ENCODE peak calls at places on chromosomes 3 and 15, in ten cellular contexts. One of them, this sample, is unnamed.

GRCh38 chr3:195257454-195258448 is 13.2 kb downstream of the XXYLT1 start:
- DNase-seq in stomach: no peak
- DNase-seq in activated CD4-positive, alpha-beta T cell treated with anti-CD3 and anti-CD28 coated beads, Interleukin-2, amount 50 U/mL, for 4 hours: no peak
- DNase-seq in AG04450: no peak
- DNase-seq in renal cortical epithelial cell: no peak
- DNase-seq in HFFc6: no peak
- DNase-seq in stimulated activated CD4-positive, alpha-beta T cell treated with anti-CD3 and anti-CD28 coated beads, Interleukin-4, amount 100 ng/mL, for 4 hours: no peak
- DNase-seq in GM18507: no peak
- DNase-seq in effector CD4-positive, alpha-beta T cell: no peak
- DNase-seq in naive thymus-derived CD4-positive, alpha-beta T cell: no peak
- DNase-seq in this sample: no peak

GRCh38 chr3:155859859-155860258 is 5.6 kb upstream of the SLC33A1 start:
- DNase-seq in stomach: no peak
- DNase-seq in activated CD4-positive, alpha-beta T cell treated with anti-CD3 and anti-CD28 coated beads, Interleukin-2, amount 50 U/mL, for 4 hours: no peak
- DNase-seq in AG04450: no peak
- DNase-seq in renal cortical epithelial cell: peak
- DNase-seq in HFFc6: peak
- DNase-seq in stimulated activated CD4-positive, alpha-beta T cell treated with anti-CD3 and anti-CD28 coated beads, Interleukin-4, amount 100 ng/mL, for 4 hours: no peak
- DNase-seq in GM18507: no peak
- DNase-seq in effector CD4-positive, alpha-beta T cell: no peak
- DNase-seq in naive thymus-derived CD4-positive, alpha-beta T cell: no peak
- DNase-seq in this sample: no peak

GRCh38 chr3:72018339-72018984 is 233.5 kb upstream of the PROK2 start:
- DNase-seq in stomach: no peak
- DNase-seq in activated CD4-positive, alpha-beta T cell treated with anti-CD3 and anti-CD28 coated beads, Interleukin-2, amount 50 U/mL, for 4 hours: no peak
- DNase-seq in AG04450: no peak
- DNase-seq in renal cortical epithelial cell: no peak
- DNase-seq in HFFc6: no peak
- DNase-seq in stimulated activated CD4-positive, alpha-beta T cell treated with anti-CD3 and anti-CD28 coated beads, Interleukin-4, amount 100 ng/mL, for 4 hours: no peak
- DNase-seq in GM18507: no peak
- DNase-seq in effector CD4-positive, alpha-beta T cell: no peak
- DNase-seq in naive thymus-derived CD4-positive, alpha-beta T cell: no peak
- DNase-seq in this sample: no peak

GRCh38 chr3:167602041-167602440 is 51.7 kb downstream of the WDR49 start:
- DNase-seq in stomach: no peak
- DNase-seq in activated CD4-positive, alpha-beta T cell treated with anti-CD3 and anti-CD28 coated beads, Interleukin-2, amount 50 U/mL, for 4 hours: no peak
- DNase-seq in AG04450: no peak
- DNase-seq in renal cortical epithelial cell: no peak
- DNase-seq in HFFc6: no peak
- DNase-seq in stimulated activated CD4-positive, alpha-beta T cell treated with anti-CD3 and anti-CD28 coated beads, Interleukin-4, amount 100 ng/mL, for 4 hours: no peak
- DNase-seq in GM18507: no peak
- DNase-seq in effector CD4-positive, alpha-beta T cell: no peak
- DNase-seq in naive thymus-derived CD4-positive, alpha-beta T cell: no peak
- DNase-seq in this sample: no peak

GRCh38 chr3:134753999-134754742 is 40.9 kb upstream of the EPHB1 start:
- DNase-seq in stomach: no peak
- DNase-seq in activated CD4-positive, alpha-beta T cell treated with anti-CD3 and anti-CD28 coated beads, Interleukin-2, amount 50 U/mL, for 4 hours: no peak
- DNase-seq in AG04450: no peak
- DNase-seq in renal cortical epithelial cell: no peak
- DNase-seq in HFFc6: no peak
- DNase-seq in stimulated activated CD4-positive, alpha-beta T cell treated with anti-CD3 and anti-CD28 coated beads, Interleukin-4, amount 100 ng/mL, for 4 hours: no peak
- DNase-seq in GM18507: no peak
- DNase-seq in effector CD4-positive, alpha-beta T cell: no peak
- DNase-seq in naive thymus-derived CD4-positive, alpha-beta T cell: no peak
- DNase-seq in this sample: no peak

GRCh38 chr3:194006102-194006501 is 129.8 kb upstream of the HES1 start:
- DNase-seq in stomach: no peak
- DNase-seq in activated CD4-positive, alpha-beta T cell treated with anti-CD3 and anti-CD28 coated beads, Interleukin-2, amount 50 U/mL, for 4 hours: no peak
- DNase-seq in AG04450: no peak
- DNase-seq in renal cortical epithelial cell: no peak
- DNase-seq in HFFc6: no peak
- DNase-seq in stimulated activated CD4-positive, alpha-beta T cell treated with anti-CD3 and anti-CD28 coated beads, Interleukin-4, amount 100 ng/mL, for 4 hours: no peak
- DNase-seq in GM18507: no peak
- DNase-seq in effector CD4-positive, alpha-beta T cell: no peak
- DNase-seq in naive thymus-derived CD4-positive, alpha-beta T cell: no peak
- DNase-seq in this sample: no peak

GRCh38 chr3:172159962-172160538 is 120.7 kb downstream of the FNDC3B start:
- DNase-seq in stomach: no peak
- DNase-seq in activated CD4-positive, alpha-beta T cell treated with anti-CD3 and anti-CD28 coated beads, Interleukin-2, amount 50 U/mL, for 4 hours: no peak
- DNase-seq in AG04450: no peak
- DNase-seq in renal cortical epithelial cell: peak
- DNase-seq in HFFc6: no peak
- DNase-seq in stimulated activated CD4-positive, alpha-beta T cell treated with anti-CD3 and anti-CD28 coated beads, Interleukin-4, amount 100 ng/mL, for 4 hours: no peak
- DNase-seq in GM18507: no peak
- DNase-seq in effector CD4-positive, alpha-beta T cell: no peak
- DNase-seq in naive thymus-derived CD4-positive, alpha-beta T cell: no peak
- DNase-seq in this sample: no peak

GRCh38 chr3:69201658-69202057 is 79.3 kb upstream of the LMOD3 start:
- DNase-seq in stomach: peak
- DNase-seq in activated CD4-positive, alpha-beta T cell treated with anti-CD3 and anti-CD28 coated beads, Interleukin-2, amount 50 U/mL, for 4 hours: no peak
- DNase-seq in AG04450: no peak
- DNase-seq in renal cortical epithelial cell: no peak
- DNase-seq in HFFc6: no peak
- DNase-seq in stimulated activated CD4-positive, alpha-beta T cell treated with anti-CD3 and anti-CD28 coated beads, Interleukin-4, amount 100 ng/mL, for 4 hours: no peak
- DNase-seq in GM18507: no peak
- DNase-seq in effector CD4-positive, alpha-beta T cell: no peak
- DNase-seq in naive thymus-derived CD4-positive, alpha-beta T cell: no peak
- DNase-seq in this sample: peak

GRCh38 chr3:152559246-152559645 is 275.7 kb upstream of the P2RY1 start:
- DNase-seq in stomach: no peak
- DNase-seq in activated CD4-positive, alpha-beta T cell treated with anti-CD3 and anti-CD28 coated beads, Interleukin-2, amount 50 U/mL, for 4 hours: no peak
- DNase-seq in AG04450: no peak
- DNase-seq in renal cortical epithelial cell: no peak
- DNase-seq in HFFc6: no peak
- DNase-seq in stimulated activated CD4-positive, alpha-beta T cell treated with anti-CD3 and anti-CD28 coated beads, Interleukin-4, amount 100 ng/mL, for 4 hours: no peak
- DNase-seq in GM18507: no peak
- DNase-seq in effector CD4-positive, alpha-beta T cell: no peak
- DNase-seq in naive thymus-derived CD4-positive, alpha-beta T cell: no peak
- DNase-seq in this sample: no peak

GRCh38 chr3:125145751-125146475 is 66.6 kb downstream of the SLC12A8 start:
- DNase-seq in stomach: no peak
- DNase-seq in activated CD4-positive, alpha-beta T cell treated with anti-CD3 and anti-CD28 coated beads, Interleukin-2, amount 50 U/mL, for 4 hours: no peak
- DNase-seq in AG04450: no peak
- DNase-seq in renal cortical epithelial cell: no peak
- DNase-seq in HFFc6: no peak
- DNase-seq in stimulated activated CD4-positive, alpha-beta T cell treated with anti-CD3 and anti-CD28 coated beads, Interleukin-4, amount 100 ng/mL, for 4 hours: no peak
- DNase-seq in GM18507: no peak
- DNase-seq in effector CD4-positive, alpha-beta T cell: no peak
- DNase-seq in naive thymus-derived CD4-positive, alpha-beta T cell: no peak
- DNase-seq in this sample: no peak

GRCh38 chr15:92886815-92887214 is 13.3 kb upstream of the CHD2 start:
- DNase-seq in stomach: no peak
- DNase-seq in activated CD4-positive, alpha-beta T cell treated with anti-CD3 and anti-CD28 coated beads, Interleukin-2, amount 50 U/mL, for 4 hours: no peak
- DNase-seq in AG04450: no peak
- DNase-seq in renal cortical epithelial cell: no peak
- DNase-seq in HFFc6: no peak
- DNase-seq in stimulated activated CD4-positive, alpha-beta T cell treated with anti-CD3 and anti-CD28 coated beads, Interleukin-4, amount 100 ng/mL, for 4 hours: no peak
- DNase-seq in GM18507: no peak
- DNase-seq in effector CD4-positive, alpha-beta T cell: no peak
- DNase-seq in naive thymus-derived CD4-positive, alpha-beta T cell: no peak
- DNase-seq in this sample: no peak

GRCh38 chr3:136546718-136547117 is 205.5 kb downstream of the STAG1 start:
- DNase-seq in stomach: no peak
- DNase-seq in activated CD4-positive, alpha-beta T cell treated with anti-CD3 and anti-CD28 coated beads, Interleukin-2, amount 50 U/mL, for 4 hours: no peak
- DNase-seq in AG04450: no peak
- DNase-seq in renal cortical epithelial cell: peak
- DNase-seq in HFFc6: no peak
- DNase-seq in stimulated activated CD4-positive, alpha-beta T cell treated with anti-CD3 and anti-CD28 coated beads, Interleukin-4, amount 100 ng/mL, for 4 hours: no peak
- DNase-seq in GM18507: no peak
- DNase-seq in effector CD4-positive, alpha-beta T cell: no peak
- DNase-seq in naive thymus-derived CD4-positive, alpha-beta T cell: no peak
- DNase-seq in this sample: no peak

GRCh38 chr3:89212614-89213013 is 105.2 kb downstream of the EPHA3 start:
- DNase-seq in stomach: no peak
- DNase-seq in activated CD4-positive, alpha-beta T cell treated with anti-CD3 and anti-CD28 coated beads, Interleukin-2, amount 50 U/mL, for 4 hours: no peak
- DNase-seq in AG04450: no peak
- DNase-seq in renal cortical epithelial cell: no peak
- DNase-seq in HFFc6: no peak
- DNase-seq in stimulated activated CD4-positive, alpha-beta T cell treated with anti-CD3 and anti-CD28 coated beads, Interleukin-4, amount 100 ng/mL, for 4 hours: no peak
- DNase-seq in GM18507: no peak
- DNase-seq in effector CD4-positive, alpha-beta T cell: no peak
- DNase-seq in naive thymus-derived CD4-positive, alpha-beta T cell: no peak
- DNase-seq in this sample: no peak

GRCh38 chr3:123123716-123124616 is 57.1 kb downstream of the PDIA5 start:
- DNase-seq in stomach: no peak
- DNase-seq in activated CD4-positive, alpha-beta T cell treated with anti-CD3 and anti-CD28 coated beads, Interleukin-2, amount 50 U/mL, for 4 hours: no peak
- DNase-seq in AG04450: no peak
- DNase-seq in renal cortical epithelial cell: no peak
- DNase-seq in HFFc6: no peak
- DNase-seq in stimulated activated CD4-positive, alpha-beta T cell treated with anti-CD3 and anti-CD28 coated beads, Interleukin-4, amount 100 ng/mL, for 4 hours: no peak
- DNase-seq in GM18507: no peak
- DNase-seq in effector CD4-positive, alpha-beta T cell: no peak
- DNase-seq in naive thymus-derived CD4-positive, alpha-beta T cell: no peak
- DNase-seq in this sample: no peak

GRCh38 chr15:52144656-52145055 is 32.1 kb upstream of the BCL2L10 start:
- DNase-seq in stomach: no peak
- DNase-seq in activated CD4-positive, alpha-beta T cell treated with anti-CD3 and anti-CD28 coated beads, Interleukin-2, amount 50 U/mL, for 4 hours: no peak
- DNase-seq in AG04450: no peak
- DNase-seq in renal cortical epithelial cell: peak
- DNase-seq in HFFc6: peak
- DNase-seq in stimulated activated CD4-positive, alpha-beta T cell treated with anti-CD3 and anti-CD28 coated beads, Interleukin-4, amount 100 ng/mL, for 4 hours: no peak
- DNase-seq in GM18507: no peak
- DNase-seq in effector CD4-positive, alpha-beta T cell: no peak
- DNase-seq in naive thymus-derived CD4-positive, alpha-beta T cell: no peak
- DNase-seq in this sample: no peak

GRCh38 chr3:43960448-43960840 is 269.7 kb downstream of the ABHD5 start:
- DNase-seq in stomach: no peak
- DNase-seq in activated CD4-positive, alpha-beta T cell treated with anti-CD3 and anti-CD28 coated beads, Interleukin-2, amount 50 U/mL, for 4 hours: no peak
- DNase-seq in AG04450: no peak
- DNase-seq in renal cortical epithelial cell: no peak
- DNase-seq in HFFc6: no peak
- DNase-seq in stimulated activated CD4-positive, alpha-beta T cell treated with anti-CD3 and anti-CD28 coated beads, Interleukin-4, amount 100 ng/mL, for 4 hours: no peak
- DNase-seq in GM18507: no peak
- DNase-seq in effector CD4-positive, alpha-beta T cell: no peak
- DNase-seq in naive thymus-derived CD4-positive, alpha-beta T cell: no peak
- DNase-seq in this sample: no peak

GRCh38 chr3:157807286-157807685 is 298.9 kb downstream of the SHOX2 start:
- DNase-seq in stomach: no peak
- DNase-seq in activated CD4-positive, alpha-beta T cell treated with anti-CD3 and anti-CD28 coated beads, Interleukin-2, amount 50 U/mL, for 4 hours: no peak
- DNase-seq in AG04450: no peak
- DNase-seq in renal cortical epithelial cell: no peak
- DNase-seq in HFFc6: no peak
- DNase-seq in stimulated activated CD4-positive, alpha-beta T cell treated with anti-CD3 and anti-CD28 coated beads, Interleukin-4, amount 100 ng/mL, for 4 hours: no peak
- DNase-seq in GM18507: no peak
- DNase-seq in effector CD4-positive, alpha-beta T cell: no peak
- DNase-seq in naive thymus-derived CD4-positive, alpha-beta T cell: no peak
- DNase-seq in this sample: no peak

GRCh38 chr3:168096210-168096795 is 579 bp upstream of the GOLIM4 start:
- DNase-seq in stomach: peak
- DNase-seq in activated CD4-positive, alpha-beta T cell treated with anti-CD3 and anti-CD28 coated beads, Interleukin-2, amount 50 U/mL, for 4 hours: no peak
- DNase-seq in AG04450: peak
- DNase-seq in renal cortical epithelial cell: peak
- DNase-seq in HFFc6: peak
- DNase-seq in stimulated activated CD4-positive, alpha-beta T cell treated with anti-CD3 and anti-CD28 coated beads, Interleukin-4, amount 100 ng/mL, for 4 hours: peak
- DNase-seq in GM18507: peak
- DNase-seq in effector CD4-positive, alpha-beta T cell: no peak
- DNase-seq in naive thymus-derived CD4-positive, alpha-beta T cell: no peak
- DNase-seq in this sample: peak

GRCh38 chr15:80619677-80620076 is 75.4 kb upstream of the ABHD17C start:
- DNase-seq in stomach: no peak
- DNase-seq in activated CD4-positive, alpha-beta T cell treated with anti-CD3 and anti-CD28 coated beads, Interleukin-2, amount 50 U/mL, for 4 hours: no peak
- DNase-seq in AG04450: no peak
- DNase-seq in renal cortical epithelial cell: peak
- DNase-seq in HFFc6: peak
- DNase-seq in stimulated activated CD4-positive, alpha-beta T cell treated with anti-CD3 and anti-CD28 coated beads, Interleukin-4, amount 100 ng/mL, for 4 hours: no peak
- DNase-seq in GM18507: no peak
- DNase-seq in effector CD4-positive, alpha-beta T cell: no peak
- DNase-seq in naive thymus-derived CD4-positive, alpha-beta T cell: no peak
- DNase-seq in this sample: no peak

GRCh38 chr3:130975251-130975650 is 51.4 kb downstream of the ASTE1 start:
- DNase-seq in stomach: no peak
- DNase-seq in activated CD4-positive, alpha-beta T cell treated with anti-CD3 and anti-CD28 coated beads, Interleukin-2, amount 50 U/mL, for 4 hours: no peak
- DNase-seq in AG04450: no peak
- DNase-seq in renal cortical epithelial cell: no peak
- DNase-seq in HFFc6: no peak
- DNase-seq in stimulated activated CD4-positive, alpha-beta T cell treated with anti-CD3 and anti-CD28 coated beads, Interleukin-4, amount 100 ng/mL, for 4 hours: no peak
- DNase-seq in GM18507: no peak
- DNase-seq in effector CD4-positive, alpha-beta T cell: no peak
- DNase-seq in naive thymus-derived CD4-positive, alpha-beta T cell: no peak
- DNase-seq in this sample: no peak

GRCh38 chr3:125437631-125438435 is 62.7 kb upstream of the ZNF148 start:
- DNase-seq in stomach: peak
- DNase-seq in activated CD4-positive, alpha-beta T cell treated with anti-CD3 and anti-CD28 coated beads, Interleukin-2, amount 50 U/mL, for 4 hours: peak
- DNase-seq in AG04450: no peak
- DNase-seq in renal cortical epithelial cell: peak
- DNase-seq in HFFc6: no peak
- DNase-seq in stimulated activated CD4-positive, alpha-beta T cell treated with anti-CD3 and anti-CD28 coated beads, Interleukin-4, amount 100 ng/mL, for 4 hours: peak
- DNase-seq in GM18507: peak
- DNase-seq in effector CD4-positive, alpha-beta T cell: peak
- DNase-seq in naive thymus-derived CD4-positive, alpha-beta T cell: peak
- DNase-seq in this sample: no peak

GRCh38 chr3:173932624-173933023 is 535.1 kb downstream of the NLGN1 start:
- DNase-seq in stomach: no peak
- DNase-seq in activated CD4-positive, alpha-beta T cell treated with anti-CD3 and anti-CD28 coated beads, Interleukin-2, amount 50 U/mL, for 4 hours: no peak
- DNase-seq in AG04450: no peak
- DNase-seq in renal cortical epithelial cell: peak
- DNase-seq in HFFc6: peak
- DNase-seq in stimulated activated CD4-positive, alpha-beta T cell treated with anti-CD3 and anti-CD28 coated beads, Interleukin-4, amount 100 ng/mL, for 4 hours: no peak
- DNase-seq in GM18507: no peak
- DNase-seq in effector CD4-positive, alpha-beta T cell: no peak
- DNase-seq in naive thymus-derived CD4-positive, alpha-beta T cell: no peak
- DNase-seq in this sample: no peak

GRCh38 chr15:80940851-80941250 is 48.8 kb downstream of the MESD start:
- DNase-seq in stomach: no peak
- DNase-seq in activated CD4-positive, alpha-beta T cell treated with anti-CD3 and anti-CD28 coated beads, Interleukin-2, amount 50 U/mL, for 4 hours: no peak
- DNase-seq in AG04450: no peak
- DNase-seq in renal cortical epithelial cell: no peak
- DNase-seq in HFFc6: no peak
- DNase-seq in stimulated activated CD4-positive, alpha-beta T cell treated with anti-CD3 and anti-CD28 coated beads, Interleukin-4, amount 100 ng/mL, for 4 hours: no peak
- DNase-seq in GM18507: no peak
- DNase-seq in effector CD4-positive, alpha-beta T cell: no peak
- DNase-seq in naive thymus-derived CD4-positive, alpha-beta T cell: no peak
- DNase-seq in this sample: no peak

GRCh38 chr15:65873271-65873670 is 4.0 kb downstream of the RAB11A start:
- DNase-seq in stomach: no peak
- DNase-seq in activated CD4-positive, alpha-beta T cell treated with anti-CD3 and anti-CD28 coated beads, Interleukin-2, amount 50 U/mL, for 4 hours: no peak
- DNase-seq in AG04450: no peak
- DNase-seq in renal cortical epithelial cell: no peak
- DNase-seq in HFFc6: no peak
- DNase-seq in stimulated activated CD4-positive, alpha-beta T cell treated with anti-CD3 and anti-CD28 coated beads, Interleukin-4, amount 100 ng/mL, for 4 hours: no peak
- DNase-seq in GM18507: no peak
- DNase-seq in effector CD4-positive, alpha-beta T cell: no peak
- DNase-seq in naive thymus-derived CD4-positive, alpha-beta T cell: no peak
- DNase-seq in this sample: no peak

GRCh38 chr3:139043554-139044365 is 932 bp downstream of the PRR23C start:
- DNase-seq in stomach: no peak
- DNase-seq in activated CD4-positive, alpha-beta T cell treated with anti-CD3 and anti-CD28 coated beads, Interleukin-2, amount 50 U/mL, for 4 hours: no peak
- DNase-seq in AG04450: no peak
- DNase-seq in renal cortical epithelial cell: no peak
- DNase-seq in HFFc6: no peak
- DNase-seq in stimulated activated CD4-positive, alpha-beta T cell treated with anti-CD3 and anti-CD28 coated beads, Interleukin-4, amount 100 ng/mL, for 4 hours: no peak
- DNase-seq in GM18507: no peak
- DNase-seq in effector CD4-positive, alpha-beta T cell: no peak
- DNase-seq in naive thymus-derived CD4-positive, alpha-beta T cell: no peak
- DNase-seq in this sample: no peak

GRCh38 chr3:39192490-39193092 is at the start of gene XIRP1:
- DNase-seq in stomach: no peak
- DNase-seq in activated CD4-positive, alpha-beta T cell treated with anti-CD3 and anti-CD28 coated beads, Interleukin-2, amount 50 U/mL, for 4 hours: no peak
- DNase-seq in AG04450: no peak
- DNase-seq in renal cortical epithelial cell: no peak
- DNase-seq in HFFc6: no peak
- DNase-seq in stimulated activated CD4-positive, alpha-beta T cell treated with anti-CD3 and anti-CD28 coated beads, Interleukin-4, amount 100 ng/mL, for 4 hours: no peak
- DNase-seq in GM18507: no peak
- DNase-seq in effector CD4-positive, alpha-beta T cell: no peak
- DNase-seq in naive thymus-derived CD4-positive, alpha-beta T cell: no peak
- DNase-seq in this sample: no peak

GRCh38 chr15:84883916-84884781 is at the start of gene SLC28A1:
- DNase-seq in stomach: no peak
- DNase-seq in activated CD4-positive, alpha-beta T cell treated with anti-CD3 and anti-CD28 coated beads, Interleukin-2, amount 50 U/mL, for 4 hours: no peak
- DNase-seq in AG04450: no peak
- DNase-seq in renal cortical epithelial cell: peak
- DNase-seq in HFFc6: no peak
- DNase-seq in stimulated activated CD4-positive, alpha-beta T cell treated with anti-CD3 and anti-CD28 coated beads, Interleukin-4, amount 100 ng/mL, for 4 hours: no peak
- DNase-seq in GM18507: no peak
- DNase-seq in effector CD4-positive, alpha-beta T cell: no peak
- DNase-seq in naive thymus-derived CD4-positive, alpha-beta T cell: no peak
- DNase-seq in this sample: no peak

GRCh38 chr15:42130246-42130986 is 26.0 kb downstream of the PLA2G4F start:
- DNase-seq in stomach: no peak
- DNase-seq in activated CD4-positive, alpha-beta T cell treated with anti-CD3 and anti-CD28 coated beads, Interleukin-2, amount 50 U/mL, for 4 hours: no peak
- DNase-seq in AG04450: no peak
- DNase-seq in renal cortical epithelial cell: no peak
- DNase-seq in HFFc6: no peak
- DNase-seq in stimulated activated CD4-positive, alpha-beta T cell treated with anti-CD3 and anti-CD28 coated beads, Interleukin-4, amount 100 ng/mL, for 4 hours: no peak
- DNase-seq in GM18507: no peak
- DNase-seq in effector CD4-positive, alpha-beta T cell: no peak
- DNase-seq in naive thymus-derived CD4-positive, alpha-beta T cell: no peak
- DNase-seq in this sample: no peak

This sample was measured in SHP77.